ENCODE peak calls at places on chromosome 22, in four cellular contexts. I, L, V and R are unnamed samples.

GRCh38 chr22:30948930-30949342 is 19.6 kb downstream of the MORC2 start:
- DNase-seq in V (no peak), I (no peak), L (no peak), R (no peak)

GRCh38 chr22:46791201-46791731 is 28.8 kb downstream of the TBC1D22A start:
- DNase-seq in I (peak; percentile 83), L (peak; percentile 52), V (no peak), R (no peak)

GRCh38 chr22:43811777-43812148 is 342 bp downstream of the EFCAB6 start:
- DNase-seq in I (no peak), L (no peak), V (no peak), R (no peak)

GRCh38 chr22:43186272-43187170 is at the start of gene TTLL12:
- DNase-seq in V (no peak), I (peak; percentile 73), L (peak; percentile 48), R (peak; percentile 59)

GRCh38 chr22:39133871-39134270 is 18.6 kb downstream of the CBX7 start:
- DNase-seq in L (no peak), V (no peak), I (no peak), R (no peak)

GRCh38 chr22:48145738-48146137 is 1383.3 kb downstream of the TBC1D22A start:
- DNase-seq in I (no peak), V (no peak), L (no peak), R (no peak)

GRCh38 chr22:48941903-48942625 is 885.6 kb downstream of the BRD1 start:
- DNase-seq in I (no peak), V (no peak), L (no peak), R (no peak)

GRCh38 chr22:42473484-42474193 is 41.4 kb upstream of the NFAM1 start:
- DNase-seq in L (no peak), V (no peak), I (no peak), R (peak; percentile 42)

GRCh38 chr22:22386602-22387385 is 121.7 kb downstream of the ZNF280B start:
- DNase-seq in V (no peak), L (no peak), I (no peak), R (no peak)